ENCODE peak calls at places on chromosome 10, in nine cellular contexts. C is thoracic aorta; J is stimulated activated CD4-positive, alpha-beta T cell treated with anti-CD3 and anti-CD28 coated beads, Interleukin-12 subunit alpha, Interleukin-12 subunit beta, amount 100 ng/mL, for 48 hours; V is fibroblast of lung; Y is ELF-1; Z is GM04503; U is NCI-H1092; T is osteocyte; A is lower leg skin. D is an unnamed sample.
A peak's percentile ranks its signal among the peaks of the same experiment; 100 is the strongest.

GRCh38 chr10:48333856-48334255 is 27.4 kb downstream of the MAPK8 start:
- DNase-seq in A (no peak), Z (no peak), U (no peak), V (peak; percentile 13), J (no peak), Y (no peak), T (no peak), C (no peak), D (no peak)

GRCh38 chr10:88209837-88210552 is 346.6 kb downstream of the PTEN start:
- DNase-seq in V (peak; percentile 55), Z (peak; percentile 37), J (no peak), T (no peak), C (no peak), Y (no peak), U (no peak), A (no peak), D (no peak)

GRCh38 chr10:77801474-77802238 is 124.9 kb downstream of the DLG5 start:
- DNase-seq in Y (no peak), U (no peak), C (no peak), Z (peak; percentile 24), T (no peak), V (no peak), A (no peak), J (peak; percentile 32), D (no peak)

GRCh38 chr10:71131096-71131495 is 81.3 kb upstream of the UNC5B start:
- DNase-seq in V (no peak), Z (no peak), J (no peak), A (peak; percentile 58), T (no peak), Y (no peak), U (no peak), C (no peak), D (no peak)

GRCh38 chr10:122988501-122988900 is 8.3 kb downstream of the PSTK start:
- DNase-seq in C (no peak), Z (no peak), U (no peak), Y (no peak), A (no peak), J (no peak), V (no peak), T (no peak), D (no peak)

GRCh38 chr10:62075414-62075813 is 173.9 kb downstream of the ARID5B start:
- DNase-seq in Z (no peak), T (no peak), Y (no peak), J (no peak), U (peak; percentile 59), A (no peak), C (no peak), V (no peak), D (no peak)

GRCh38 chr10:60208676-60209269 is 180.9 kb downstream of the ANK3 start:
- DNase-seq in C (no peak), Y (no peak), T (no peak), U (peak; percentile 4), A (no peak), J (no peak), Z (no peak), V (peak; percentile 69), D (peak; percentile 31)

GRCh38 chr10:103231047-103231551 is 14.6 kb upstream of the RPEL1 start:
- DNase-seq in A (no peak), C (no peak), Y (peak; percentile 80), V (peak; percentile 89), U (no peak), J (no peak), T (no peak), Z (peak; percentile 95), D (no peak)

GRCh38 chr10:47339759-47340612 is 8.2 kb upstream of the RBP3 start:
- DNase-seq in V (no peak), Y (no peak), A (peak; percentile 79), C (no peak), U (no peak), T (no peak), J (no peak), Z (no peak), D (no peak)

GRCh38 chr10:11113156-11113555 is 95.5 kb downstream of the CELF2 start:
- DNase-seq in U (no peak), V (no peak), J (no peak), C (no peak), Z (no peak), A (no peak), T (no peak), Y (no peak), D (peak; percentile 42)

GRCh38 chr10:33706191-33706590 is 371.7 kb upstream of the NRP1 start:
- DNase-seq in J (no peak), Y (no peak), C (no peak), Z (peak; percentile 83), U (no peak), V (peak; percentile 58), A (no peak), T (no peak), D (no peak)

GRCh38 chr10:60384006-60384405 is 5.7 kb downstream of the ANK3 start:
- DNase-seq in Y (no peak), V (peak; percentile 15), Z (no peak), U (no peak), T (no peak), A (no peak), C (no peak), J (no peak), D (no peak)

GRCh38 chr10:33039167-33039566 is 81.1 kb upstream of the ITGB1 start:
- DNase-seq in Z (no peak), C (no peak), U (no peak), T (no peak), Y (no peak), A (no peak), J (no peak), V (no peak), D (no peak)

GRCh38 chr10:130808686-130809085 is 502.8 kb downstream of the TCERG1L start:
- DNase-seq in V (no peak), A (no peak), C (no peak), J (no peak), T (peak; percentile 72), Z (no peak), U (no peak), Y (no peak), D (no peak)

GRCh38 chr10:29895436-29895835 is 163.9 kb downstream of the JCAD start:
- DNase-seq in U (no peak), A (peak; percentile 94), Y (peak; percentile 55), T (peak; percentile 92), J (no peak), C (peak; percentile 80), V (peak; percentile 93), Z (peak; percentile 69), D (no peak)

GRCh38 chr10:53646525-53646924 is 873.9 kb upstream of the MBL2 start:
- DNase-seq in C (no peak), U (no peak), Z (no peak), A (no peak), J (no peak), V (peak; percentile 88), T (no peak), Y (no peak), D (no peak)

GRCh38 chr10:102675887-102676616 is 31.8 kb downstream of the TRIM8 start:
- DNase-seq in Y (no peak), T (no peak), Z (peak; percentile 85), J (no peak), C (no peak), A (no peak), U (no peak), V (peak; percentile 91), D (peak; percentile 82)

GRCh38 chr10:1611936-1612550 is 125.3 kb downstream of the ADARB2 start:
- DNase-seq in C (no peak), V (no peak), A (peak; percentile 66), Z (no peak), Y (peak; percentile 59), T (peak; percentile 80), U (no peak), J (no peak), D (no peak)

GRCh38 chr10:63630928-63631685 is 109.9 kb downstream of the REEP3 start:
- DNase-seq in Y (no peak), U (peak; percentile 63), C (no peak), J (no peak), V (peak; percentile 97), A (no peak), Z (no peak), T (no peak), D (no peak)

GRCh38 chr10:29749150-29749549 is 114.4 kb upstream of the SVIL start:
- DNase-seq in U (no peak), Z (no peak), T (no peak), Y (no peak), A (no peak), J (no peak), C (no peak), V (peak; percentile 57), D (no peak)

GRCh38 chr10:114392112-114392835 is 12.0 kb downstream of the AFAP1L2 start:
- DNase-seq in T (no peak), J (no peak), V (no peak), Z (no peak), A (no peak), C (no peak), Y (no peak), U (no peak), D (no peak)

GRCh38 chr10:49647554-49647953 is 31.9 kb upstream of the C10orf53 start:
- DNase-seq in A (no peak), Z (no peak), J (no peak), Y (no peak), C (no peak), U (no peak), V (no peak), T (peak; percentile 27), D (no peak)

GRCh38 chr10:76906221-76906620 is 731.4 kb downstream of the KCNMA1 start:
- DNase-seq in T (no peak), J (no peak), Z (no peak), A (no peak), U (no peak), C (no peak), Y (no peak), V (no peak), D (no peak)

GRCh38 chr10:48316236-48316635 is 9.8 kb downstream of the MAPK8 start:
- DNase-seq in V (no peak), A (no peak), T (no peak), Z (no peak), Y (no peak), J (no peak), U (no peak), C (no peak), D (no peak)

GRCh38 chr10:31618541-31619291 is 299.7 kb downstream of the ZEB1 start:
- DNase-seq in A (peak; percentile 88), C (no peak), J (no peak), Y (no peak), Z (peak; percentile 77), U (no peak), T (no peak), V (peak; percentile 91), D (no peak)

GRCh38 chr10:18918545-18918944 is 130.1 kb upstream of the MALRD1 start:
- DNase-seq in J (no peak), Y (no peak), V (peak; percentile 90), U (no peak), C (no peak), T (no peak), Z (no peak), A (no peak), D (no peak)

GRCh38 chr10:102120987-102121738 is 995 bp upstream of the LDB1 start:
- DNase-seq in V (peak; percentile 91), Y (peak; percentile 98), C (peak; percentile 43), U (no peak), J (no peak), Z (peak; percentile 45), A (peak; percentile 91), T (no peak), D (no peak)

GRCh38 chr10:110357252-110357780 is 52.6 kb upstream of the SMNDC1 start:
- DNase-seq in Y (no peak), T (no peak), V (peak; percentile 97), U (no peak), Z (peak; percentile 92), C (no peak), J (peak; percentile 62), A (no peak), D (peak; percentile 56)

GRCh38 chr10:52652431-52653220 is 120.0 kb downstream of the MBL2 start:
- DNase-seq in Y (no peak), T (no peak), Z (peak; percentile 34), V (peak; percentile 43), U (no peak), J (no peak), A (no peak), C (no peak), D (no peak)

GRCh38 chr10:16909271-16909767 is 92.1 kb upstream of the RSU1 start:
- DNase-seq in V (no peak), T (no peak), A (no peak), J (no peak), Z (peak; percentile 55), Y (peak; percentile 15), U (no peak), C (no peak), D (no peak)

GRCh38 chr10:43258032-43258921 is 8.6 kb downstream of the RASGEF1A start:
- DNase-seq in T (peak; percentile 74), V (no peak), J (no peak), Y (no peak), Z (no peak), A (peak; percentile 80), U (no peak), C (no peak), D (no peak)

D was measured in RPMI8226.